ENCODE peak calls at places on chromosomes 11 and 22, in five cellular contexts. M, Y, Q, B and F are unnamed samples.
A peak's percentile ranks its signal among the peaks of the same experiment; 100 is the strongest.

GRCh38 chr22:45469573-45470383 is 32.9 kb upstream of the FBLN1 start:
- DNase-seq in B (no peak), M (no peak), Y (no peak), Q (no peak), F (peak; percentile 34)

GRCh38 chr11:17790453-17790852 is 55.9 kb downstream of the KCNC1 start:
- DNase-seq in Y (peak; percentile 70), M (no peak), Q (no peak), B (no peak), F (no peak)

GRCh38 chr11:100563541-100564280 is 123.4 kb upstream of the ARHGAP42 start:
- DNase-seq in Y (no peak), Q (no peak), B (no peak), M (no peak), F (no peak)

GRCh38 chr11:6411594-6412031 is 7.3 kb downstream of the APBB1 start:
- DNase-seq in B (no peak), M (no peak), Q (no peak), Y (no peak), F (no peak)

GRCh38 chr22:44998296-44998695 is 11.5 kb downstream of the PHF21B start:
- DNase-seq in B (no peak), Q (no peak), M (no peak), Y (no peak), F (no peak)

GRCh38 chr22:31508536-31508935 is 12.2 kb downstream of the SFI1 start:
- DNase-seq in B (no peak), Q (no peak), Y (no peak), M (no peak), F (no peak)

GRCh38 chr11:12235945-12236743 is 125.8 kb downstream of the MICAL2 start:
- DNase-seq in B (peak; percentile 27), M (peak; percentile 25), Y (no peak), Q (peak; percentile 78), F (peak; percentile 72)

GRCh38 chr11:99383628-99384300 is 363.0 kb downstream of the CNTN5 start:
- DNase-seq in Q (no peak), M (no peak), B (no peak), Y (no peak), F (no peak)

GRCh38 chr11:3169235-3169951 is 4.3 kb upstream of the OSBPL5 start:
- DNase-seq in Y (peak; percentile 47), Q (peak; percentile 96), B (no peak), M (peak; percentile 9), F (peak; percentile 69)

GRCh38 chr11:93729129-93729616 is 12.1 kb downstream of the TAF1D start:
- DNase-seq in Y (no peak), B (no peak), Q (no peak), M (no peak), F (no peak)

GRCh38 chr11:72586591-72587090 is 87.6 kb downstream of the PDE2A start:
- DNase-seq in Y (no peak), B (no peak), M (no peak), Q (peak; percentile 92), F (no peak)

GRCh38 chr11:75719089-75719638 is 1.5 kb downstream of the MOGAT2 start:
- DNase-seq in B (no peak), Q (no peak), Y (no peak), M (no peak), F (no peak)

GRCh38 chr11:44592125-44592643 is 26.7 kb downstream of the CD82 start:
- DNase-seq in Y (peak; percentile 68), M (no peak), B (no peak), Q (no peak), F (no peak)

GRCh38 chr11:65438257-65439151 is 15.9 kb downstream of the NEAT1 start:
- DNase-seq in Y (no peak), Q (no peak), M (no peak), B (no peak), F (peak; percentile 30)

GRCh38 chr11:7512525-7513209 is 1.1 kb upstream of the PPFIBP2 start:
- DNase-seq in B (no peak), Y (no peak), M (peak; percentile 52), Q (peak; percentile 37), F (peak; percentile 88)

GRCh38 chr22:19643448-19644313 is 70.6 kb upstream of the SEPTIN5 start:
- DNase-seq in B (no peak), M (no peak), Y (no peak), Q (peak; percentile 74), F (peak; percentile 60)

GRCh38 chr11:65185869-65186341 is 4.2 kb downstream of the CAPN1 start:
- DNase-seq in B (no peak), Y (no peak), Q (no peak), M (no peak), F (no peak)

GRCh38 chr11:57321996-57322880 is 2.5 kb downstream of the TNKS1BP1 start:
- DNase-seq in M (no peak), Y (peak; percentile 93), Q (peak; percentile 56), B (no peak), F (peak; percentile 31)

GRCh38 chr11:128715691-128716153 is 21.9 kb downstream of the FLI1 start:
- DNase-seq in M (no peak), B (no peak), Y (no peak), Q (no peak), F (no peak)

GRCh38 chr11:131025020-131025419 is 108.7 kb upstream of the SNX19 start:
- DNase-seq in Y (peak; percentile 25), B (no peak), Q (no peak), M (no peak), F (no peak)

GRCh38 chr11:58058276-58059010 is 27.7 kb downstream of the OR6Q1 start:
- DNase-seq in Y (no peak), B (no peak), Q (no peak), M (no peak), F (no peak)

GRCh38 chr11:62999649-63000048 is 14.9 kb upstream of the SLC22A6 start:
- DNase-seq in M (no peak), B (no peak), Y (no peak), Q (no peak), F (no peak)

GRCh38 chr11:76591416-76591815 is 79.1 kb downstream of the LRRC32 start:
- DNase-seq in M (no peak), Y (no peak), Q (no peak), B (no peak), F (no peak)

GRCh38 chr11:3836903-3837302 is 3.9 kb downstream of the RHOG start:
- DNase-seq in B (peak; percentile 45), M (no peak), Y (no peak), Q (peak; percentile 41), F (peak; percentile 65)

GRCh38 chr11:129208863-129209262 is 16.7 kb upstream of the ARHGAP32 start:
- DNase-seq in Q (no peak), Y (no peak), M (no peak), B (no peak), F (no peak)

GRCh38 chr11:102564110-102564509 is 33.6 kb upstream of the MMP7 start:
- DNase-seq in M (no peak), Y (no peak), B (no peak), Q (peak; percentile 28), F (no peak)

GRCh38 chr11:68658661-68659060 is 25.7 kb upstream of the GAL start:
- DNase-seq in Q (no peak), Y (peak; percentile 46), M (no peak), B (no peak), F (no peak)

GRCh38 chr22:29664731-29665130 is 55.1 kb upstream of the CABP7 start:
- DNase-seq in Y (no peak), M (no peak), Q (no peak), B (no peak), F (no peak)

GRCh38 chr11:35141538-35141937 is 2.6 kb downstream of the CD44 start:
- DNase-seq in Q (no peak), B (no peak), M (no peak), Y (no peak), F (peak; percentile 87)

GRCh38 chr22:42202669-42203068 is 67.8 kb downstream of the TCF20 start:
- DNase-seq in M (no peak), Q (peak; percentile 66), Y (no peak), B (peak; percentile 57), F (no peak)

GRCh38 chr11:2186669-2187266 is 15.2 kb upstream of the TH start:
- DNase-seq in B (peak; percentile 40), M (peak; percentile 59), Y (no peak), Q (peak; percentile 46), F (peak; percentile 69)

GRCh38 chr22:45441158-45441557 is 27.7 kb downstream of the RIBC2 start:
- DNase-seq in B (peak; percentile 10), Q (peak; percentile 62), M (peak; percentile 41), Y (no peak), F (peak; percentile 35)

GRCh38 chr11:76239483-76240142 is 33.3 kb upstream of the WNT11 start:
- DNase-seq in B (no peak), Y (no peak), M (no peak), Q (no peak), F (no peak)

GRCh38 chr11:62875698-62876483 is 4.8 kb upstream of the SLC3A2 start:
- DNase-seq in B (no peak), Y (no peak), Q (no peak), M (no peak), F (no peak)

GRCh38 chr11:62124186-62125113 is 639 bp downstream of the INCENP start:
- DNase-seq in Q (peak; percentile 49), Y (no peak), M (no peak), B (no peak), F (peak; percentile 30)

GRCh38 chr11:110490886-110491285 is 61.1 kb downstream of the FDX1 start:
- DNase-seq in B (no peak), Y (peak; percentile 63), M (no peak), Q (peak; percentile 41), F (no peak)

GRCh38 chr22:47419239-47419638 is 656.8 kb downstream of the TBC1D22A start:
- DNase-seq in M (no peak), Q (no peak), B (no peak), Y (no peak), F (no peak)

GRCh38 chr11:68146704-68147474 is 25.7 kb upstream of the CHKA start:
- DNase-seq in B (no peak), Y (no peak), Q (peak; percentile 97), M (no peak), F (peak; percentile 54)